ENCODE peak calls at places on chromosome 4, in four cellular contexts. One of them, this sample, is unnamed.

GRCh38 chr4:154564311-154564710 is 1.5 kb downstream of the FGB start:
- DNase-seq in GM12865: no peak
- DNase-seq in endothelial cell: no peak
- DNase-seq in astrocyte of the cerebellum: no peak
- DNase-seq in this sample: no peak

GRCh38 chr4:124337874-124338273 is 374.7 kb downstream of the ANKRD50 start:
- DNase-seq in astrocyte of the cerebellum: no peak
- DNase-seq in GM12865: no peak
- DNase-seq in endothelial cell: no peak
- DNase-seq in this sample: peak; percentile 20

GRCh38 chr4:86586160-86586572 is 7.9 kb upstream of the PTPN13 start:
- DNase-seq in GM12865: peak; percentile 44
- DNase-seq in endothelial cell: no peak
- DNase-seq in astrocyte of the cerebellum: no peak
- DNase-seq in this sample: peak; percentile 50

GRCh38 chr4:154740462-154740861 is 3.3 kb upstream of the LRAT start:
- DNase-seq in GM12865: no peak
- DNase-seq in endothelial cell: no peak
- DNase-seq in astrocyte of the cerebellum: no peak
- DNase-seq in this sample: no peak

GRCh38 chr4:4670869-4671268 is 129.0 kb upstream of the STX18 start:
- DNase-seq in GM12865: no peak
- DNase-seq in endothelial cell: no peak
- DNase-seq in astrocyte of the cerebellum: no peak
- DNase-seq in this sample: no peak

GRCh38 chr4:113869743-113870375 is 108.3 kb upstream of the CAMK2D start:
- DNase-seq in astrocyte of the cerebellum: no peak
- DNase-seq in endothelial cell: no peak
- DNase-seq in GM12865: peak; percentile 74
- DNase-seq in this sample: no peak

GRCh38 chr4:150302553-150302952 is 224.3 kb downstream of the DCLK2 start:
- DNase-seq in GM12865: no peak
- DNase-seq in astrocyte of the cerebellum: peak; percentile 96
- DNase-seq in endothelial cell: no peak
- DNase-seq in this sample: peak; percentile 97

GRCh38 chr4:122152699-122153328 is 683 bp downstream of the BLTP1 start:
- DNase-seq in endothelial cell: peak; percentile 42
- DNase-seq in GM12865: peak; percentile 55
- DNase-seq in astrocyte of the cerebellum: peak; percentile 6
- DNase-seq in this sample: peak; percentile 33

GRCh38 chr4:174305961-174306360 is 22.2 kb downstream of the CEP44 start:
- DNase-seq in GM12865: no peak
- DNase-seq in endothelial cell: no peak
- DNase-seq in astrocyte of the cerebellum: no peak
- DNase-seq in this sample: no peak

GRCh38 chr4:7398104-7398423 is 36.7 kb downstream of the PSAPL1 start:
- DNase-seq in GM12865: no peak
- DNase-seq in astrocyte of the cerebellum: no peak
- DNase-seq in endothelial cell: no peak
- DNase-seq in this sample: peak; percentile 5
- TF ChIP-seq CTCF in GM12865: no peak
- TF ChIP-seq CTCF in astrocyte of the cerebellum: no peak
- TF ChIP-seq CTCF in endothelial cell: no peak
- TF ChIP-seq CTCF in this sample: no peak

DNA sequence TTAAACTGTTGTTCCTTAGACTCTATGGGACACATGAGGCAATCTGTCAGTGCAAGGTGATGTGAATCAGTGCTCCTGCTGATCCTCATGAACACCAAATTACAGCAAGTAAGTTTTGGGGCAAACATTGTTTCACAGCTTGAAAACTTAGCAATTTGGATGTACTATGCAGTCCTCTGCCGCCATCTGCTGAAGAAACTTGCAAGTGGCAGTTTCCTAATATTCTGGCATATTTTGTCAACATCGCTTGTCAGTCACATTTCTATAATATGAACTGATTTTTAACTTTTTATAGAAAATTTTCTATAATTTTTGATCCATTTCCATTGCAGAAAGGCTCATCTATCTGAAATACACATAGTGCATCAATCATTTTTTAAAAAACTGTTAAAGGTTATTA is 56.3 kb downstream of the ZAR1 start:
- DNase-seq in astrocyte of the cerebellum: peak; percentile 38
- DNase-seq in endothelial cell: peak; percentile 24
- DNase-seq in GM12865: peak; percentile 50
- DNase-seq in this sample: peak; percentile 60
- TF ChIP-seq CTCF in astrocyte of the cerebellum: peak; percentile 70
- TF ChIP-seq CTCF in endothelial cell: peak; percentile 47
- TF ChIP-seq CTCF in GM12865: peak; percentile 47
- TF ChIP-seq CTCF in this sample: peak; percentile 61

GRCh38 chr4:163111588-163111987 is 55.1 kb downstream of the NAF1 start:
- DNase-seq in GM12865: no peak
- DNase-seq in endothelial cell: no peak
- DNase-seq in astrocyte of the cerebellum: no peak
- DNase-seq in this sample: peak; percentile 24
- TF ChIP-seq CTCF in GM12865: no peak
- TF ChIP-seq CTCF in endothelial cell: peak; percentile 24
- TF ChIP-seq CTCF in astrocyte of the cerebellum: peak; percentile 37
- TF ChIP-seq CTCF in this sample: peak; percentile 31

GRCh38 chr4:55615008-55615407 is 21.1 kb downstream of the NMU start:
- DNase-seq in GM12865: no peak
- DNase-seq in astrocyte of the cerebellum: no peak
- DNase-seq in endothelial cell: no peak
- DNase-seq in this sample: no peak

GRCh38 chr4:55617587-55618197 is 18.4 kb downstream of the NMU start:
- DNase-seq in endothelial cell: no peak
- DNase-seq in GM12865: peak; percentile 63
- DNase-seq in astrocyte of the cerebellum: no peak
- DNase-seq in this sample: no peak

GRCh38 chr4:55613621-55614020 is 21.6 kb upstream of the PDCL2 start:
- DNase-seq in GM12865: no peak
- DNase-seq in endothelial cell: no peak
- DNase-seq in astrocyte of the cerebellum: no peak
- DNase-seq in this sample: no peak

GRCh38 chr4:55618546-55619143 is 17.5 kb downstream of the NMU start:
- DNase-seq in astrocyte of the cerebellum: no peak
- DNase-seq in endothelial cell: no peak
- DNase-seq in GM12865: no peak
- DNase-seq in this sample: no peak
- TF ChIP-seq CTCF in astrocyte of the cerebellum: no peak
- TF ChIP-seq CTCF in endothelial cell: no peak
- TF ChIP-seq CTCF in GM12865: no peak
- TF ChIP-seq CTCF in this sample: no peak

GRCh38 chr4:78059524-78059889 is 2.4 kb downstream of the FRAS1 start:
- DNase-seq in endothelial cell: peak; percentile 72
- DNase-seq in GM12865: peak; percentile 57
- DNase-seq in astrocyte of the cerebellum: peak; percentile 42
- DNase-seq in this sample: peak; percentile 91
- TF ChIP-seq CTCF in endothelial cell: peak; percentile 76
- TF ChIP-seq CTCF in GM12865: peak; percentile 49
- TF ChIP-seq CTCF in astrocyte of the cerebellum: peak; percentile 64
- TF ChIP-seq CTCF in this sample: peak; percentile 58

This sample was measured in cardiac fibroblast.